ENCODE peak calls at places on chromosomes 16 and 17, in four cellular contexts. O, C, I and U are unnamed samples.

GRCh38 chr16:67431077-67431804 is at the start of gene HSD11B2:
- DNase-seq in O (peak), C (peak), I (peak), U (no peak)

GRCh38 chr16:15041260-15042011 is 14.4 kb downstream of the NTAN1 start:
- DNase-seq in O (peak), C (peak), I (peak), U (no peak)

GRCh38 chr16:4200000-4200780 is 41.7 kb downstream of the SRL start:
- DNase-seq in O (peak), C (peak), I (peak), U (peak)

GRCh38 chr16:30526137-30526822 is at the start of gene ZNF768:
- DNase-seq in O (no peak), C (peak), I (peak), U (no peak)

GRCh38 chr17:65243838-65244237 is 106.7 kb downstream of the RGS9 start:
- DNase-seq in O (no peak), C (no peak), I (peak), U (peak)

GRCh38 chr17:20189979-20190378 is 180.8 kb downstream of the SPECC1 start:
- DNase-seq in O (no peak), C (no peak), I (no peak), U (no peak)

GRCh38 chr16:9039208-9039607 is 52.2 kb upstream of the HAPSTR1 start:
- DNase-seq in O (no peak), C (no peak), I (peak), U (peak)

GRCh38 chr17:59651346-59651745 is 31.7 kb downstream of the CLTC start:
- DNase-seq in O (no peak), C (no peak), I (peak), U (peak)

GRCh38 chr17:51120357-51120738 is 320 bp downstream of the SPAG9 start:
- DNase-seq in O (peak), C (peak), I (peak), U (no peak)

GRCh38 chr16:56878455-56878854 is 13.4 kb downstream of the SLC12A3 start:
- DNase-seq in O (no peak), C (no peak), I (no peak), U (no peak)

GRCh38 chr17:45440161-45440859 is 7.6 kb upstream of the ARHGAP27 start:
- DNase-seq in O (peak), C (no peak), I (peak), U (peak)

GRCh38 chr17:74031314-74032080 is 172.0 kb upstream of the RPL38 start:
- DNase-seq in O (no peak), C (no peak), I (no peak), U (no peak)

GRCh38 chr17:76927577-76927976 is 59.4 kb downstream of the MGAT5B start:
- DNase-seq in O (no peak), C (no peak), I (no peak), U (no peak)

GRCh38 chr16:3674513-3675295 is 20.2 kb downstream of the DNASE1 start:
- DNase-seq in O (no peak), C (no peak), I (no peak), U (no peak)

GRCh38 chr16:84780977-84781376 is 38.8 kb upstream of the CRISPLD2 start:
- DNase-seq in O (no peak), C (no peak), I (no peak), U (no peak)

GRCh38 chr17:38431343-38432145 is 3.3 kb downstream of the ARHGAP23 start:
- DNase-seq in O (no peak), C (no peak), I (no peak), U (no peak)

GRCh38 chr16:27313422-27314160 is at the start of gene IL4R:
- DNase-seq in O (peak), C (peak), I (peak), U (no peak)

GRCh38 chr17:62627904-62628603 is 584 bp downstream of the MRC2 start:
- DNase-seq in O (peak), C (no peak), I (peak), U (peak)

GRCh38 chr17:43994272-43995149 is 9.9 kb upstream of the NAGS start:
- DNase-seq in O (peak), C (peak), I (peak), U (peak)

GRCh38 chr17:81278831-81279230 is 16.3 kb downstream of the SLC38A10 start:
- DNase-seq in O (no peak), C (no peak), I (no peak), U (no peak)

GRCh38 chr17:81276781-81277180 is 18.3 kb downstream of the SLC38A10 start:
- DNase-seq in O (no peak), C (no peak), I (no peak), U (no peak)

GRCh38 chr17:81277421-81277820 is 17.7 kb downstream of the SLC38A10 start:
- DNase-seq in O (peak), C (peak), I (no peak), U (no peak)

GRCh38 chr17:81279278-81280073 is 15.6 kb downstream of the SLC38A10 start:
- DNase-seq in O (no peak), C (no peak), I (no peak), U (no peak)

GRCh38 chr17:81277938-81278693 is 17.0 kb downstream of the SLC38A10 start:
- DNase-seq in O (no peak), C (no peak), I (no peak), U (no peak)
- H3K4me3 ChIP-seq in O (no peak), C (no peak), I (no peak), U (no peak)

DNA sequence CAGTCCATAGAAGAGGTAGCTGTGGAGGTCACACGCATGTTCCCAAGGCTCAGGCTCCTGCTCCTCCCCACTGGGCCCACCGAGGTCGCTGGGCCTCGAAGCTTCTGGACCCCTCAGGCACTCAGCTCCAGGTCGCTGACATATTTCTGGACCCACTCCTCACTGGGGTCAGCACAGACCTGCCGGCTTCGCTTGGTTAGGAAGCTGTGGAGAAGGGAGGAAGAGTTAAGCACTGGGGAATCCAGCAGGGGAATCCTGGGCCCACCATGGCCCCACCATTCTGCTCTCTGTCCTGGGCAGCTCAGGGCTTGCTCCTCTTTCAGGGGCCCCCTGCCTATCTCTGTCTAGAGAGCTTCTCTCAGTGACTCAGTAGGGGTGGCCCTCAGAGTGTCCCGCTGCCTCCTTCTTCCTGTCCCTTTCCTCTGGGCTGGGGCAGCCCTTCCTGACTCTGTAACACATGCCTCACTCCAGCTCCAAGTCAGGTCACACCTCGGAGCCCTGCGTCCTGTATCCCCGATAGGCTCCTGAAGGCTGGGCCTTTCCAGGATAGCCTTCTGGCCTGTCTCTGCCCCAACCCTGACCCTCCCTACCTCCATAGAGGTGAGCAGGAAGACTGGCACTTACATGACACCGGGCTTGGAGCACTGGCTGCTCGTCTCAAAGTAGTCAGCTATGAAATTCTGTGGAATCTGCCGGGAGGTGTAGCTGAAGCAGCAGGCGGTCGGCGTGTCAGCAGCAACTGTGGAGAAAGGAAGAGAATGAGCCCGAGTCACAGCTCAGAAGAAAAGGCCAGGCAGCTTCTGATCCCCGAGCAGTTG is 1.2 kb downstream of the CCL3 start:
- DNase-seq in O (no peak), C (no peak), I (no peak), U (no peak)
- H3K4me3 ChIP-seq in O (no peak), C (no peak), I (no peak), U (no peak)

DNA sequence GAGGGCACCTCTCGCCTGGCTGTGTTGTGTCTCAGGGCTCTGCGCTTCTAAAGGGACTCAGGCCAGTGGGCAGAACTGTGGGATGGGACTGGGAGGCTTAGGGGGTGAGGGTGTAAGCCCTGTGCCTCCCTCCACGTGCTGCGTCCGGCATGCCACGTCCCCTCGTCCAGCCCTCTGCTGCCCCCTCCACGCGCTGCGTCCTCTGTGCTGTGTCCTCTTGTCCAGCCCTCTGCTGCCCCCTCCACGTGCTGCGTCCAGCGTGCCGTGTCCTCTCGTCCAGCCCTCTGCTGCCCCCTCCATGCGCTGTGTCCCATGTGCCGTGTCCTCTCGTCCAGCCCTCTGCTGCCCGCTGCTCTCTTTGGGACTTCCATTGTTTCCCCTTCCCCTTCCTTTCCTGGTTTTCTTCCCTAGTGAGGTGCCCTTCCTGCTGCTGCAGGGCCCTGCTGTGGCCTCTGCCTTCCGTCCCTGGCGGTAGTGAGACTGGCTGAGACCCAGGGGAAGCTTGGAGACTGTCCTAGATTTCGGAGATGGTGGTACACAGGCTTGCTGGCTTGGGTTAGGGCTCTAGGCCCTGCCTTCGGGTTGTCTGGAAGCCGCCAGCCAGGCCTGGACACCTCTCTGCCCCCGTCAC is 6.4 kb upstream of the ZNF750 start:
- DNase-seq in O (no peak), C (no peak), I (no peak), U (no peak)
- H3K4me3 ChIP-seq in O (no peak), C (peak), I (peak), U (no peak)

GRCh38 chr16:58021661-58022551 is 3.6 kb upstream of the MMP15 start:
- DNase-seq in O (no peak), C (no peak), I (peak), U (no peak)
- H3K4me3 ChIP-seq in O (no peak), C (no peak), I (no peak), U (no peak)